ENCODE peak calls at places on chromosomes 12 and 14, in nine cellular contexts. J, B, S, I, P, O, X, T and G are unnamed samples.

GRCh38 chr12:99066726-99067125 is 421.6 kb downstream of the APAF1 start:
- DNase-seq in S (no peak), P (no peak), I (no peak), J (no peak), O (no peak), X (no peak), T (no peak), B (no peak), G (no peak)

GRCh38 chr14:93951798-93952540 is 24.4 kb downstream of the ASB2 start:
- DNase-seq in J (no peak), B (no peak), O (no peak), I (no peak), S (no peak), T (no peak), P (no peak), X (no peak), G (no peak)

GRCh38 chr12:7498832-7499231 is 4.7 kb downstream of the CD163 start:
- DNase-seq in B (no peak), X (no peak), O (no peak), I (peak; percentile 90), J (no peak), S (no peak), T (no peak), P (no peak), G (peak; percentile 37)

GRCh38 chr12:39459027-39459434 is 16.1 kb upstream of the KIF21A start:
- DNase-seq in I (no peak), P (no peak), S (no peak), O (no peak), B (no peak), X (no peak), T (no peak), J (no peak), G (no peak)

GRCh38 chr12:59452746-59453145 is 143.1 kb upstream of the SLC16A7 start:
- DNase-seq in I (no peak), T (no peak), P (no peak), J (no peak), X (no peak), S (no peak), B (no peak), O (no peak), G (no peak)

GRCh38 chr12:19616781-19617180 is 177.5 kb downstream of the AEBP2 start:
- DNase-seq in J (no peak), O (no peak), T (no peak), I (no peak), S (no peak), P (no peak), X (no peak), B (no peak), G (no peak)

GRCh38 chr14:87492556-87492955 is 500.4 kb downstream of the GALC start:
- DNase-seq in P (no peak), T (no peak), S (no peak), J (no peak), B (no peak), O (no peak), X (no peak), I (no peak), G (no peak)

GRCh38 chr14:104559769-104560585 is 19.6 kb upstream of the C14orf180 start:
- DNase-seq in P (no peak), O (no peak), J (no peak), I (no peak), B (no peak), T (no peak), X (no peak), S (no peak), G (no peak)

GRCh38 chr14:49898485-49898884 is 5.6 kb downstream of the ARF6 start:
- DNase-seq in P (no peak), J (no peak), S (no peak), X (no peak), O (no peak), T (no peak), B (no peak), I (no peak), G (no peak)

GRCh38 chr12:4705824-4706223 is 14.4 kb upstream of the GALNT8 start:
- DNase-seq in O (no peak), B (no peak), P (no peak), I (no peak), S (no peak), J (no peak), T (no peak), X (no peak), G (no peak)

GRCh38 chr14:95460647-95461478 is 55.6 kb downstream of the SYNE3 start:
- DNase-seq in P (no peak), O (no peak), X (peak; percentile 29), T (no peak), B (no peak), J (peak; percentile 3), S (peak; percentile 75), I (peak; percentile 32), G (no peak)